ENCODE peak calls at places on chromosomes 6 and 20, in four cellular contexts. R is effector memory CD4-positive, alpha-beta T cell; P is psoas muscle; T is HCT116. N is an unnamed sample.

GRCh38 chr20:32477594-32478512 is 107.3 kb downstream of the NOL4L start:
- DNase-seq in R (no peak), P (peak; percentile 46), T (no peak), N (peak; percentile 59)

GRCh38 chr6:87730310-87730709 is 28.3 kb upstream of the AKIRIN2 start:
- DNase-seq in P (peak; percentile 92), T (no peak), R (no peak), N (peak; percentile 56)

GRCh38 chr20:61696181-61696735 is 369.4 kb downstream of the TAF4 start:
- DNase-seq in R (no peak), P (peak; percentile 38), T (no peak), N (no peak)

GRCh38 chr6:169828176-169828575 is 76.8 kb downstream of the ERMARD start:
- DNase-seq in P (no peak), T (no peak), R (no peak), N (no peak)

GRCh38 chr6:7749493-7749892 is 23.6 kb downstream of the BMP6 start:
- DNase-seq in T (no peak), P (no peak), R (no peak), N (no peak)

GRCh38 chr6:136701011-136701410 is 91.3 kb downstream of the MAP3K5 start:
- DNase-seq in P (no peak), R (no peak), T (no peak), N (no peak)

GRCh38 chr6:150273457-150274309 is 95.1 kb upstream of the IYD start:
- DNase-seq in R (no peak), P (peak; percentile 77), T (no peak), N (no peak)

GRCh38 chr6:139483082-139483481 is 108.6 kb upstream of the CITED2 start:
- DNase-seq in T (no peak), P (no peak), R (no peak), N (no peak)

GRCh38 chr6:393391-394221 is 2.1 kb downstream of the IRF4 start:
- DNase-seq in P (peak; percentile 42), T (no peak), R (no peak), N (no peak)

GRCh38 chr6:121857551-121857950 is 422.1 kb downstream of the GJA1 start:
- DNase-seq in T (no peak), P (no peak), R (no peak), N (no peak)

GRCh38 chr6:130811932-130812331 is 15.3 kb upstream of the SMLR1 start:
- DNase-seq in P (no peak), R (no peak), T (no peak), N (no peak)

GRCh38 chr6:130997061-130997753 is 65.8 kb downstream of the EPB41L2 start:
- DNase-seq in R (no peak), P (no peak), T (no peak), N (no peak)

GRCh38 chr6:136921521-136921935 is 573 bp upstream of the SLC35D3 start:
- DNase-seq in P (no peak), T (no peak), R (no peak), N (no peak)

GRCh38 chr20:58650181-58650775 is 805 bp upstream of the STX16 start:
- DNase-seq in R (no peak), T (no peak), P (no peak), N (peak; percentile 67)

GRCh38 chr6:151070666-151071065 is 169.1 kb upstream of the AKAP12 start:
- DNase-seq in T (no peak), P (no peak), R (no peak), N (no peak)

GRCh38 chr20:49942303-49942702 is 6.1 kb downstream of the RNF114 start:
- DNase-seq in T (no peak), R (no peak), P (no peak), N (no peak)
- H3K27me3 ChIP-seq in T (no peaks in the 10 kb centered on the region), R (no peaks in the 10 kb centered on the region), P (no peaks in the 10 kb centered on the region), N (no peaks in the 10 kb centered on the region)

DNA sequence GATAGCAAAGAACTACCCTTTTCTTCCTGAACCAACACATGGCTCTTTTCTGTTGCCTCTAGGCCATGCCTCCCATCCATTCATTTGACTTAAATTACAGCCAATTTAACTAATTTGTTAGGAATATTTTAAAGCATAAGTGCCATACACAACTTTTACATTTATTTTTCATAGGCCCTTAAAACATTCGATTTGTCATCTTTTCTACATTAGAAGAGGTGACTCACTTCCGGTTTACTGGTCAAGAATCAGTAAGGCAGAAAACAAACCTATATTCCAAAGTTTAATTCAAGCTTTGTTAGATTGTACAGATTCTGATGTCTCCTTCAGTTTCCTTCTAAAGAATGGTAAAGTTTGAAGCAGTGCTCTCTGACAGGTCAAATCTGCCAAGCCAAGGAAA is 344.3 kb downstream of the SAMD5 start:
- DNase-seq in T (no peak), P (no peak), R (no peak), N (no peak)
- H3K4me1 ChIP-seq in T (no peaks in the 10 kb centered on the region), P (no peaks in the 10 kb centered on the region), R (no peaks in the 10 kb centered on the region), N (no peaks in the 10 kb centered on the region)

DNA sequence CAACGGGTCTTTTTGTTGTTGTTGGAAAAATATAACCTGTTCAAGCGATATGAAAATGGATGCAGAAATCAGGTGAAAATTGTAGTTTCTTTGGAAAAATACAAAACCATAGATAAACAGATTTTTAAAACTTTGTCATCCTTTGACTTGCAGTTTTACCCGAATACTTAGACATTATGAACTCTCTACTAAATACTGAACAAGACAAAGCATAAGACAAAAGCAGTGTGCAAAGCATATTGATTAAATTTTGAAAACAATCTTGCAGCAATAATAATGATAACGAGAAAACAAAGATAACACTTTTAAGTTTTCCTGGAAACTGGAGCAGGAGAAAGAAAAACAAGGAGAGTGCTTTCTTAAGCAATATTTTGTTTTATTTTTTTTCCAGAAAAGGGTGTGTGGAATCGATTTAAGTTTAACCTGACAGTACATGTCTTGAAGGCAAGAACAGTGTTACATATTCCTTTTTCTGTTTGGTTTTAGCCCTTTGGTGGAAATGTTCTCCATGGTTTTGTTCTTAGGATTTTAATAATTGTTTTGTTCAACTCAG is 1.3 kb upstream of the NKX2-4 start:
- DNase-seq in T (no peak), R (no peak), P (no peak), N (no peak)
- H3K27me3 ChIP-seq in T (peaks cover 28% of the 10 kb centered on the region), R (peaks cover 64% of the 10 kb centered on the region), P (peaks cover 91% of the 10 kb centered on the region), N (peaks cover 21% of the 10 kb centered on the region)

GRCh38 chr6:3390698-3391097 is 66.2 kb downstream of the SLC22A23 start:
- DNase-seq in R (no peak), P (peak; percentile 79), T (peak; percentile 80), N (peak; percentile 55)

GRCh38 chr6:3393796-3394195 is 63.1 kb downstream of the SLC22A23 start:
- DNase-seq in P (no peak), T (no peak), R (no peak), N (no peak)

GRCh38 chr6:3392059-3392458 is 64.8 kb downstream of the SLC22A23 start:
- DNase-seq in R (no peak), T (no peak), P (no peak), N (no peak)

GRCh38 chr6:3394671-3395070 is 62.2 kb downstream of the SLC22A23 start:
- DNase-seq in P (no peak), R (no peak), T (no peak), N (no peak)

GRCh38 chr6:3392930-3393575 is 63.8 kb downstream of the SLC22A23 start:
- DNase-seq in R (no peak), P (no peak), T (no peak), N (no peak)
- H3K4me1 ChIP-seq in R (no peaks in the 10 kb centered on the region), P (no peaks in the 10 kb centered on the region), T (peaks cover 48% of the 10 kb centered on the region), N (peaks cover 58% of the 10 kb centered on the region)

GRCh38 chr20:57547250-57547649 is 13.7 kb upstream of the PCK1 start:
- DNase-seq in P (no peak), T (no peak), R (no peak), N (no peak)
- H3K27me3 ChIP-seq in P (peaks cover 31% of the 10 kb centered on the region), T (peaks cover 37% of the 10 kb centered on the region), R (no peaks in the 10 kb centered on the region), N (no peaks in the 10 kb centered on the region)

GRCh38 chr6:21846541-21847451 is 253.2 kb downstream of the SOX4 start:
- DNase-seq in P (no peak), T (no peak), R (no peak), N (no peak)
- H3K4me1 ChIP-seq in P (peaks cover 17% of the 10 kb centered on the region), T (no peaks in the 10 kb centered on the region), R (no peaks in the 10 kb centered on the region), N (no peaks in the 10 kb centered on the region)

DNA sequence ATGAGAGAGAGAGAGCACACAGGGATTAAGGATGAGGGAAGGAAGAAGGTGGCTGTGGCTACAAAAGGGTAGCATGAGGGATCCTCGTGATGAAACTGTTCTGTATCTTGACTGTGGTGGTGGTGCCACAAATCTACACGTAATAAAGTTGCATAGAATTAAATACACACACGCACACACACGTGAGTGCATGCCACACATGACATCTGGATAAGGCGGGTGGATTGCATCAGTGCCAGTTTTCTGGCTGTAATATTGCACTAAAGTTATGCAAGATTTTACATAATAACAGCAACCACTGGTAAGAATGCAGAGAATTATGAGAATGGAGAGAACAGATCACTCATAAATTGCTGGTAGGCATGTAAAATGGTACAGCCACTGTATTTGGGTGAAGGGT is 16.9 kb upstream of the STK35 start:
- DNase-seq in P (no peak), T (no peak), R (no peak), N (no peak)
- H3K27me3 ChIP-seq in P (peaks cover 7% of the 10 kb centered on the region), T (peaks cover 59% of the 10 kb centered on the region), R (peaks cover 4% of the 10 kb centered on the region), N (no peaks in the 10 kb centered on the region)

DNA sequence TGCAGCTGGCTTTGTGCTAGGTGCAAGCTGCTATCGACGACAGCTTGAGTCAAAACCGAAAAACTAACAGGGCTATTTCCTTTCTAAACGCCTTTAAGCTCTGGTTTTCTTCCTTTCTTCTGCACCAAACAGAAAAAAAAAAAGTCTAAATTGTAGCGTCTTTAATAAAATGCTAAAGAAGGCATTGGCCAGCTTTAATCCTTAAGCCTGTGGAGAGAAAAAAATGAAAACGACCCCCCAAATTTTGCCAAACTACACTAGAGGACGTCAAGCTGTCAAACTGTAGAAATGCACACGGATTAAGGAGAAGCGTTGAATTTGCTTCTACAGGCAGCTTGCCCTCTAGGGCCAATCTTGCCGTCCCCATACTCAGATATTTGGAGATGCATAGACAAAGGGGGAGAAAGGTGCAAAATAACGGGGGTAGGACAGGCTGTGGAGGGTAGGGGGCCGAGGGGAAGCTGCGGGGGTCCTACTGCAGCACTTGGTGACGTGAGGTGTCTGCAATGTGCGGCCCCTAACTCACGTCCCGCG is 1.5 kb upstream of the NRN1 start:
- DNase-seq in P (no peak), T (no peak), R (no peak), N (no peak)
- H3K4me1 ChIP-seq in P (peaks cover 23% of the 10 kb centered on the region), T (peaks cover 15% of the 10 kb centered on the region), R (peaks cover 45% of the 10 kb centered on the region), N (peaks cover 9% of the 10 kb centered on the region)

GRCh38 chr6:5086294-5086890 is 1.3 kb downstream of the PPP1R3G start:
- DNase-seq in P (peak; percentile 61), R (no peak), T (no peak), N (no peak)
- H3K27me3 ChIP-seq in P (peaks cover 28% of the 10 kb centered on the region), R (peaks cover 14% of the 10 kb centered on the region), T (no peaks in the 10 kb centered on the region), N (no peaks in the 10 kb centered on the region)

N was measured in right lobe of liver.